ENCODE peak calls at places on chromosomes 12 and 14, in seven cellular contexts. X, F, W, D, L, M and P are unnamed samples.

GRCh38 chr14:87873741-87874140 is 119.2 kb downstream of the GALC start:
- DNase-seq in M (peak; percentile 49), L (no peak), D (no peak), F (no peak), W (no peak), X (peak; percentile 29), P (no peak)

GRCh38 chr14:61502459-61503093 is 181.2 kb downstream of the PRKCH start:
- DNase-seq in D (no peak), M (peak; percentile 44), F (no peak), L (no peak), X (peak; percentile 47), W (no peak), P (peak; percentile 42)

GRCh38 chr12:106049546-106049945 is 89.2 kb downstream of the NUAK1 start:
- DNase-seq in F (no peak), M (no peak), W (no peak), L (no peak), D (no peak), X (no peak), P (no peak)

GRCh38 chr12:68236421-68237059 is 10.9 kb upstream of the IL26 start:
- DNase-seq in F (no peak), W (no peak), D (no peak), X (no peak), L (no peak), M (no peak), P (peak; percentile 74)

GRCh38 chr14:22561661-22562579 is 27.1 kb downstream of the DAD1 start:
- DNase-seq in D (peak; percentile 31), W (no peak), L (no peak), M (no peak), F (peak; percentile 71), X (no peak), P (peak; percentile 75)

GRCh38 chr14:67881225-67881624 is 61.6 kb downstream of the RAD51B start:
- DNase-seq in F (no peak), X (no peak), M (no peak), L (no peak), D (no peak), W (no peak), P (peak; percentile 78)

GRCh38 chr14:37655418-37655817 is 60.0 kb downstream of the TTC6 start:
- DNase-seq in L (no peak), W (no peak), M (peak; percentile 39), D (peak; percentile 43), X (peak; percentile 13), F (no peak), P (no peak)

GRCh38 chr12:153080-153746 is 60.7 kb downstream of the SLC6A12 start:
- DNase-seq in W (peak; percentile 80), M (peak; percentile 48), L (peak; percentile 14), F (peak; percentile 80), X (peak; percentile 47), D (peak; percentile 23), P (peak; percentile 75)

GRCh38 chr14:102910442-102910841 is 12.0 kb upstream of the AMN start:
- DNase-seq in F (no peak), L (no peak), D (no peak), M (no peak), W (peak; percentile 73), X (no peak), P (no peak)

GRCh38 chr12:105440037-105440664 is 109.7 kb downstream of the C12orf75 start:
- DNase-seq in L (no peak), X (no peak), D (no peak), M (no peak), F (no peak), W (no peak), P (no peak)

GRCh38 chr12:94805749-94806148 is 155.4 kb upstream of the TMCC3 start:
- DNase-seq in F (no peak), W (no peak), L (no peak), X (peak; percentile 92), D (peak; percentile 68), M (peak; percentile 90), P (peak; percentile 38)

GRCh38 chr14:50688875-50689274 is 20.8 kb upstream of the SAV1 start:
- DNase-seq in D (no peak), X (no peak), M (no peak), W (no peak), F (no peak), L (no peak), P (no peak)

GRCh38 chr12:57591567-57592325 is 754 bp downstream of the PIP4K2C start:
- DNase-seq in L (no peak), X (peak; percentile 17), M (no peak), F (no peak), W (no peak), D (no peak), P (no peak)

GRCh38 chr12:75706786-75707605 is 195.6 kb upstream of the KRR1 start:
- DNase-seq in D (peak; percentile 77), L (peak; percentile 84), M (peak; percentile 91), W (no peak), F (no peak), X (peak; percentile 86), P (no peak)

GRCh38 chr12:53122961-53123468 is 19.7 kb downstream of the SOAT2 start:
- DNase-seq in F (no peak), M (peak; percentile 19), L (peak; percentile 6), W (peak; percentile 69), X (peak; percentile 65), D (no peak), P (no peak)

DNA sequence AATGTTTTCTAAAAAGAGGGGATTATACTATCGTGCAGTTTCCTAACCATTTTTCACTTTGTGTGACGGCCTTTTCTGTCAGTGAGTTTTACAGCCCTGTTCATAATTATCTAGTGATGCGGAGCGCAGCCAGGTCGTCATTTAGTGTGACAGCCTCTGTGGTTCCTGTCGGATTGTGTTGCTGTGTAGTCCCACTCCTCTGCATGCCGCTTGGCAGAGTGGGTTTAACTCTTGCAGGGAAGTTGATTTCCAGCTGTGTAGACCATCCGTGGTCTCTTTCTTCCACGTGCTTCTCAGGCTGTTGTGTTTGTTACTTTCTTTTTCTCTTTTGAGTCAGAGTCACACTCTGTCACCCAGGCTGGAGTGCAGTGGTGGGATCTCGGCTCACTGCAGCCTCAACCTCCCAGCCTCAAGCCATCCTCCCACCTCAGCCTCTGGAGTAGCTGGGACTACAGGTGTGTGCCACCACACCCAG is 8.6 kb downstream of the RAN start:
- DNase-seq in L (no peak), F (no peak), M (no peak), D (no peak), X (no peak), W (no peak), P (peak; percentile 63)
- H3K4me3 ChIP-seq in L (no peak overlapping the region), F (peak overlapping the region; percentile 22), M (peak overlapping the region; percentile 39), D (peak overlapping the region; percentile 13), X (peak overlapping the region; percentile 47), W (no peak overlapping the region), P (peak overlapping the region; percentile 45)

DNA sequence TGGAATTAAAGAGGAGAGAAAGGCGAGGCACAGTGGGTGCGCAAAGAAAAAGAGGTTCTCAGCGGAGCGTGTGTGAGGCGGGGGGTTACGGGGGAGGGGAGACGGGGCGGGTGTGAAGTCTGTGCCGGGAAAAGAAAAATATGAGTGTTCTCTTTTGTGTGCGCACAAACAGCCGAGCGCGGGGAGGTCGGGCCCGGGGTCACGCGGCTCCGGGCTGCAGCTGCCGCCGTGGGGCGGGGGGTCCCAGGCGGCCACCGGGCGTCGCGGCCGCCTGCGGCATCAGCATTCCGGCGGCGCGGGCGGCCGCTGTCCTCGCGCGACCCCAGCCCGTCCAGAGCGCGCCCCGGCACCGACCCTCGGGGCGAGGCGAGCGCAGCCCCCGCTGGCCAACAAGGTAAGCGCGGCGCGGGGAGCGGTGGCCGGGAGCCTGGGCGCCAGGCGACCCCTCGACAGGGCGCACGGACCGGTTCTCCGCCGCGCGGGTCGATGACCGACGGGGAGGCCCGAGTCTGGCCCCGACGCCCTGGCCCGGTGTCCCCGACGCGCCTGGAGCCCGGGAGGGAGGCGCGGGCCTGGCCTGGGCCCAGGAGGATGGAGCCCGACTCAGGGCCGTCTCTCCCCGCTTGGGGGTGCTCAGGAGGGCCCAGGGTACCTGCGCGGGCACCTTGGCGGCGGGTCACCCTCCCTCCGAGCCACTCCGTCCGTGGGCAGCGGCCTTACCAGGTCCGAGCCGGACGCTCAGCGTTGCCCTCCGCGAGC is 103.9 kb upstream of the DIO3 start:
- DNase-seq in D (no peak), L (no peak), M (no peak), X (no peak), W (no peak), F (no peak), P (no peak)
- H3K4me3 ChIP-seq in D (no peak overlapping the region), L (no peak overlapping the region), M (no peak overlapping the region), X (no peak overlapping the region), W (no peak overlapping the region), F (no peak overlapping the region), P (no peak overlapping the region)

GRCh38 chr14:55837467-55837866 is 257.5 kb downstream of the KTN1 start:
- DNase-seq in L (no peak), M (no peak), W (no peak), D (no peak), X (no peak), F (no peak), P (no peak)

GRCh38 chr14:55832122-55832911 is 252.3 kb downstream of the KTN1 start:
- DNase-seq in L (no peak), X (peak; percentile 37), F (no peak), W (no peak), M (peak; percentile 57), D (peak; percentile 2), P (no peak)

GRCh38 chr14:55835985-55836384 is 256.0 kb downstream of the KTN1 start:
- DNase-seq in F (no peak), L (no peak), D (no peak), W (no peak), M (no peak), X (no peak), P (no peak)

GRCh38 chr14:55832974-55833373 is 253.0 kb downstream of the KTN1 start:
- DNase-seq in D (no peak), L (no peak), F (no peak), W (no peak), M (no peak), X (no peak), P (no peak)

DNA sequence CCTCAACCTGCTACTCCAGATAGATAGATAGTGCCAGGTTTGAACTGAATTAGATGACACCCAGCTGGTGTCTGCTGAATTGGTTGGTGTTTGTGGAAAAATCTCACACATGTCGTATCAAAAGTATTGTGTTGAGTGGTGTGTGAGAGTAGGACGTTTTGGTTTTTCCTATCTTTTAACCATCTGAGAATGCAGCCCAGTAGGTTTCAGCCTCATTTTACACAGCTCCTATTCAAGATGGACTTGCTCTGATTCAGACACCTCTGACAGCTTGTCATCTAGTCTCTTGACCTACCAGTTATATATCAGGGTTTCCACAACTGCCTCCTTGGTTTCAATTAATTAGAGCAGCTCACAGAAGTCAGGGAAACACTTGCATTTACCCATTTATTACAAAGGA is 254.4 kb downstream of the KTN1 start:
- DNase-seq in W (no peak), L (no peak), M (no peak), F (no peak), X (no peak), D (no peak), P (no peak)
- H3K4me3 ChIP-seq in W (no peak overlapping the region), L (no peak overlapping the region), M (no peak overlapping the region), F (no peak overlapping the region), X (no peak overlapping the region), D (no peak overlapping the region), P (no peak overlapping the region)

GRCh38 chr12:93378373-93379310 is 917 bp downstream of the NUDT4 start:
- DNase-seq in W (peak; percentile 86), M (peak; percentile 75), D (peak; percentile 80), F (peak; percentile 66), X (peak; percentile 72), L (peak; percentile 10), P (peak; percentile 81)

GRCh38 chr12:93377252-93377542 is 528 bp upstream of the NUDT4 start:
- DNase-seq in F (no peak), L (no peak), D (no peak), X (no peak), M (no peak), W (no peak), P (no peak)

GRCh38 chr12:93381183-93381975 is 3.7 kb downstream of the NUDT4 start:
- DNase-seq in D (no peak), W (no peak), L (no peak), X (no peak), M (no peak), F (no peak), P (no peak)

GRCh38 chr12:93379432-93380308 is 1.9 kb downstream of the NUDT4 start:
- DNase-seq in L (no peak), F (no peak), D (peak; percentile 39), X (no peak), M (peak; percentile 29), W (no peak), P (no peak)

GRCh38 chr12:93380480-93381121 is 2.9 kb downstream of the NUDT4 start:
- DNase-seq in W (no peak), L (no peak), X (peak; percentile 67), M (peak; percentile 56), F (no peak), D (peak; percentile 64), P (no peak)
- H3K4me3 ChIP-seq in W (peak overlapping the region; percentile 68), L (peak overlapping the region; percentile 94), X (peak overlapping the region; percentile 87), M (peak overlapping the region; percentile 83), F (peak overlapping the region; percentile 77), D (peak overlapping the region; percentile 74), P (peak overlapping the region; percentile 72)